ENCODE peak calls at places on chromosomes 4 and X, in six cellular contexts. C, A, E, S, K and Y are unnamed samples.

GRCh38 chr4:73520821-73521220 is 39.3 kb downstream of the AFM start:
- DNase-seq in C (no peak), A (no peak), E (peak; percentile 96), S (no peak), K (no peak), Y (no peak)

GRCh38 chrX:38109042-38109904 is 102.9 kb downstream of the SYTL5 start:
- DNase-seq in C (no peak), A (no peak), E (no peak), S (no peak), K (no peak), Y (no peak)

GRCh38 chrX:137548261-137548660 is 17.7 kb upstream of the ZIC3 start:
- DNase-seq in C (no peak), A (no peak), E (no peak), S (no peak), K (no peak), Y (no peak)

GRCh38 chr4:164937576-164938270 is 39.7 kb downstream of the TRIM61 start:
- DNase-seq in C (no peak), A (no peak), E (no peak), S (no peak), K (no peak), Y (no peak)

GRCh38 chr4:71878388-71878787 is 94.5 kb upstream of the GC start:
- DNase-seq in C (no peak), A (no peak), E (no peak), S (no peak), K (no peak), Y (no peak)

GRCh38 chrX:150365953-150366911 is 3.1 kb downstream of the MAMLD1 start:
- DNase-seq in C (no peak), A (no peak), E (peak; percentile 61), S (no peak), K (peak; percentile 0), Y (no peak)

GRCh38 chr4:109179089-109179488 is 123.4 kb downstream of the COL25A1 start:
- DNase-seq in C (no peak), A (no peak), E (no peak), S (no peak), K (no peak), Y (no peak)

GRCh38 chrX:12360991-12361598 is 222.8 kb downstream of the FRMPD4 start:
- DNase-seq in C (no peak), A (no peak), E (peak; percentile 15), S (no peak), K (no peak), Y (no peak)

GRCh38 chrX:46587753-46588171 is 14.2 kb downstream of the CHST7 start:
- DNase-seq in C (no peak), A (no peak), E (peak; percentile 27), S (no peak), K (no peak), Y (no peak)

GRCh38 chr4:71304289-71304850 is 34.5 kb upstream of the SLC4A4 start:
- DNase-seq in C (no peak), A (no peak), E (no peak), S (no peak), K (no peak), Y (no peak)

GRCh38 chrX:98405376-98405775 is 1521.7 kb downstream of the RPA4 start:
- DNase-seq in C (no peak), A (no peak), E (no peak), S (no peak), K (no peak), Y (no peak)

GRCh38 chrX:115957862-115958490 is 212.6 kb upstream of the AGTR2 start:
- DNase-seq in C (no peak), A (no peak), E (no peak), S (no peak), K (no peak), Y (peak; percentile 17)

GRCh38 chr4:74770511-74770910 is 23.8 kb downstream of the BTC start:
- DNase-seq in C (no peak), A (no peak), E (no peak), S (no peak), K (no peak), Y (no peak)

GRCh38 chr4:3087398-3087797 is 12.9 kb downstream of the HTT start:
- DNase-seq in C (no peak), A (no peak), E (no peak), S (no peak), K (no peak), Y (no peak)

GRCh38 chr4:2721586-2721985 is 34.5 kb downstream of the TNIP2 start:
- DNase-seq in C (no peak), A (no peak), E (no peak), S (no peak), K (no peak), Y (no peak)

GRCh38 chrX:103254921-103255455 is at the start of gene TCEAL8:
- DNase-seq in C (peak; percentile 36), A (peak; percentile 20), E (peak; percentile 57), S (peak; percentile 24), K (peak; percentile 47), Y (peak; percentile 51)

GRCh38 chr4:174122705-174123104 is 160.8 kb downstream of the FBXO8 start:
- DNase-seq in C (no peak), A (no peak), E (no peak), S (no peak), K (no peak), Y (no peak)

GRCh38 chrX:12978205-12979010 is 3.5 kb downstream of the TMSB4X start:
- DNase-seq in C (no peak), A (no peak), E (peak; percentile 82), S (peak; percentile 30), K (peak; percentile 58), Y (peak; percentile 66)